ENCODE peak calls at places on chromosomes 5 and 9, in eight cellular contexts. X is transverse colon, U is tibial nerve, O is A549, T is sigmoid colon, W is suprapubic skin, D is SK-N-SH, I is stomach. Y is an unnamed sample.
A peak's percentile ranks its signal among the peaks of the same experiment; 100 is the strongest.

GRCh38 chr5:172732201-172732865 is 38.7 kb downstream of the DUSP1 start:
- DNase-seq in X (no peak), U (no peak), O (no peak), T (no peak), W (no peak), D (no peak), I (no peak), Y (no peak)

GRCh38 chr5:106171708-106172107 is 1499.0 kb downstream of the EFNA5 start:
- DNase-seq in X (no peak), U (no peak), O (no peak), T (no peak), W (no peak), D (no peak), I (no peak), Y (no peak)

GRCh38 chr9:3916420-3916819 is 383.4 kb downstream of the GLIS3 start:
- DNase-seq in X (no peak), U (no peak), O (no peak), T (no peak), W (no peak), D (no peak), I (no peak), Y (no peak)

GRCh38 chr5:126023894-126024575 is 399.2 kb upstream of the GRAMD2B start:
- DNase-seq in X (no peak), U (no peak), O (no peak), T (no peak), W (no peak), D (no peak), I (no peak), Y (no peak)

GRCh38 chr5:38666668-38667498 is 110.4 kb upstream of the LIFR start:
- DNase-seq in X (no peak), U (peak; percentile 38), O (peak; percentile 43), T (no peak), W (no peak), D (peak; percentile 28), I (peak; percentile 68), Y (peak; percentile 23)

GRCh38 chr5:116037236-116037822 is 5.1 kb downstream of the ARL14EPL start:
- DNase-seq in X (no peak), U (no peak), O (no peak), T (no peak), W (no peak), D (no peak), I (no peak), Y (no peak)

GRCh38 chr9:18786196-18786595 is 246.8 kb downstream of the SAXO1 start:
- DNase-seq in X (no peak), U (no peak), O (no peak), T (no peak), W (no peak), D (no peak), I (no peak), Y (no peak)

GRCh38 chr5:173855162-173855994 is 32.8 kb upstream of the CPEB4 start:
- DNase-seq in X (no peak), U (no peak), O (no peak), T (no peak), W (no peak), D (no peak), I (no peak), Y (no peak)

GRCh38 chr9:130991227-130992058 is 17.5 kb upstream of the LAMC3 start:
- DNase-seq in X (no peak), U (no peak), O (no peak), T (no peak), W (no peak), D (no peak), I (no peak), Y (no peak)

GRCh38 chr5:143061161-143061945 is 291.2 kb downstream of the ARHGAP26 start:
- DNase-seq in X (no peak), U (no peak), O (no peak), T (no peak), W (no peak), D (no peak), I (no peak), Y (no peak)

GRCh38 chr5:98964621-98965020 is 35.8 kb upstream of the CHD1 start:
- DNase-seq in X (no peak), U (no peak), O (no peak), T (no peak), W (no peak), D (no peak), I (no peak), Y (no peak)

GRCh38 chr5:106759581-106759980 is 911.2 kb downstream of the EFNA5 start:
- DNase-seq in X (no peak), U (no peak), O (no peak), T (no peak), W (no peak), D (no peak), I (peak; percentile 58), Y (no peak)

GRCh38 chr9:81530846-81531245 is 158.5 kb downstream of the TLE1 start:
- DNase-seq in X (no peak), U (no peak), O (no peak), T (no peak), W (no peak), D (no peak), I (no peak), Y (no peak)

GRCh38 chr9:122930541-122930932 is 775 bp downstream of the ZBTB26 start:
- DNase-seq in X (no peak), U (no peak), O (no peak), T (no peak), W (no peak), D (no peak), I (no peak), Y (no peak)

GRCh38 chr5:108415726-108416125 is 33.8 kb upstream of the FBXL17 start:
- DNase-seq in X (no peak), U (no peak), O (no peak), T (no peak), W (no peak), D (no peak), I (no peak), Y (no peak)

GRCh38 chr5:150639317-150639738 is 1.1 kb upstream of the SYNPO start:
- DNase-seq in X (no peak), U (no peak), O (no peak), T (no peak), W (no peak), D (no peak), I (no peak), Y (no peak)

GRCh38 chr5:142520885-142521284 is 165.0 kb downstream of the FGF1 start:
- DNase-seq in X (no peak), U (no peak), O (no peak), T (no peak), W (no peak), D (no peak), I (no peak), Y (no peak)

GRCh38 chr5:84265739-84266464 is 118.8 kb downstream of the EDIL3 start:
- DNase-seq in X (no peak), U (no peak), O (no peak), T (no peak), W (no peak), D (no peak), I (no peak), Y (no peak)

GRCh38 chr5:139843991-139844390 is 48.4 kb downstream of the PSD2 start:
- DNase-seq in X (no peak), U (no peak), O (no peak), T (no peak), W (no peak), D (no peak), I (no peak), Y (peak; percentile 29)

GRCh38 chr5:69329905-69330489 is 2.6 kb downstream of the CCDC125 start:
- DNase-seq in X (no peak), U (no peak), O (no peak), T (no peak), W (no peak), D (no peak), I (no peak), Y (no peak)

GRCh38 chr5:32092938-32093812 is 80.9 kb downstream of the GOLPH3 start:
- DNase-seq in X (peak; percentile 54), U (peak; percentile 41), O (peak; percentile 77), T (peak; percentile 83), W (no peak), D (peak; percentile 81), I (peak; percentile 63), Y (peak; percentile 83)

GRCh38 chr5:97839338-97840081 is 656.5 kb upstream of the RIOK2 start:
- DNase-seq in X (no peak), U (no peak), O (no peak), T (no peak), W (no peak), D (no peak), I (no peak), Y (no peak)

GRCh38 chr9:125580701-125581286 is 126.2 kb downstream of the MAPKAP1 start:
- DNase-seq in X (no peak), U (no peak), O (no peak), T (no peak), W (no peak), D (no peak), I (no peak), Y (no peak)

GRCh38 chr5:136374003-136374402 is 8.7 kb upstream of the TRPC7 start:
- DNase-seq in X (no peak), U (no peak), O (no peak), T (no peak), W (no peak), D (no peak), I (no peak), Y (no peak)
- TF ChIP-seq EP300 in X (no peak), U (no peak), O (no peak), T (no peak), W (no peak), D (no peak), I (no peak), Y (no peak)

GRCh38 chr5:135445306-135445940 is 1.7 kb downstream of the DCANP1 start:
- DNase-seq in X (no peak), U (no peak), O (no peak), T (peak; percentile 48), W (no peak), D (no peak), I (no peak), Y (no peak)

GRCh38 chr5:135446186-135446585 is 962 bp downstream of the DCANP1 start:
- DNase-seq in X (no peak), U (no peak), O (no peak), T (peak; percentile 20), W (no peak), D (no peak), I (no peak), Y (no peak)

GRCh38 chr5:135443329-135443960 is 3.7 kb downstream of the DCANP1 start:
- DNase-seq in X (no peak), U (no peak), O (no peak), T (peak; percentile 32), W (no peak), D (no peak), I (no peak), Y (no peak)

GRCh38 chr5:135444360-135444759 is 2.8 kb downstream of the DCANP1 start:
- DNase-seq in X (no peak), U (no peak), O (no peak), T (peak; percentile 19), W (no peak), D (no peak), I (no peak), Y (no peak)

GRCh38 chr5:135444881-135445280 is 2.3 kb downstream of the DCANP1 start:
- DNase-seq in X (no peak), U (no peak), O (no peak), T (peak; percentile 30), W (no peak), D (no peak), I (no peak), Y (no peak)
- TF ChIP-seq EP300 in X (no peak), U (no peak), O (no peak), T (no peak), W (no peak), D (no peak), I (no peak), Y (no peak)

GRCh38 chr9:115591584-115591984 is 473.6 kb upstream of the TNC start:
- DNase-seq in X (peak; percentile 59), U (peak; percentile 18), O (peak; percentile 83), T (peak; percentile 87), W (peak; percentile 79), D (peak; percentile 57), I (peak; percentile 75), Y (no peak)
- TF ChIP-seq EP300 in X (no peak), U (peak; percentile 80), O (no peak), T (no peak), W (no peak), D (peak; percentile 27), I (no peak), Y (no peak)

GRCh38 chr9:87063883-87064282 is 116.6 kb upstream of the GAS1 start:
- DNase-seq in X (no peak), U (no peak), O (no peak), T (no peak), W (no peak), D (no peak), I (no peak), Y (no peak)
- TF ChIP-seq EP300 in X (no peak), U (peak; percentile 69), O (no peak), T (no peak), W (no peak), D (peak; percentile 34), I (no peak), Y (no peak)

Y was measured in ovary.